ENCODE peak calls at places on chromosomes 11 and 22, in nine cellular contexts. O, C, J, H, U, X, R, W and V are unnamed samples.

GRCh38 chr22:22948651-22949611 is 61.3 kb downstream of the IGLL5 start:
- DNase-seq in H (no peak), R (no peak), C (no peak), W (no peak), U (no peak), O (no peak), J (no peak), X (no peak), V (no peak)

GRCh38 chr11:36037031-36037430 is 93.2 kb downstream of the LDLRAD3 start:
- DNase-seq in C (no peak), U (no peak), X (no peak), W (no peak), R (no peak), H (no peak), O (no peak), J (no peak), V (no peak)

GRCh38 chr11:19683862-19684491 is 28.7 kb upstream of the NAV2 start:
- DNase-seq in C (no peak), O (no peak), R (no peak), W (no peak), X (no peak), H (no peak), J (no peak), U (no peak), V (no peak)

GRCh38 chr11:103110406-103110805 is 1.2 kb downstream of the DYNC2H1 start:
- DNase-seq in C (no peak), J (no peak), W (no peak), O (peak), H (no peak), U (no peak), X (no peak), R (no peak), V (no peak)

GRCh38 chr11:12126352-12127019 is 16.1 kb downstream of the MICAL2 start:
- DNase-seq in J (no peak), H (no peak), U (no peak), C (no peak), W (no peak), O (no peak), X (no peak), R (no peak), V (peak)

GRCh38 chr11:134040386-134041297 is 28.2 kb upstream of the JAM3 start:
- DNase-seq in U (no peak), J (peak), O (peak), C (no peak), W (no peak), X (no peak), R (no peak), H (no peak), V (no peak)

GRCh38 chr11:1451781-1452470 is 34.7 kb downstream of the MOB2 start:
- DNase-seq in X (no peak), O (no peak), J (no peak), U (no peak), C (no peak), H (no peak), W (no peak), R (peak), V (no peak)

GRCh38 chr11:105344938-105345337 is 205.4 kb upstream of the CARD18 start:
- DNase-seq in W (peak), X (no peak), U (no peak), C (no peak), H (no peak), R (no peak), J (no peak), O (no peak), V (no peak)

GRCh38 chr11:111148116-111148515 is 97.4 kb upstream of the POU2AF2 start:
- DNase-seq in X (no peak), C (no peak), U (no peak), W (no peak), J (no peak), R (no peak), H (no peak), O (no peak), V (no peak)

GRCh38 chr11:131195801-131196517 is 174.5 kb upstream of the NTM start:
- DNase-seq in X (no peak), C (peak), H (peak), O (no peak), U (no peak), R (no peak), W (peak), J (no peak), V (peak)

GRCh38 chr11:92550411-92550810 is 325.8 kb downstream of the FAT3 start:
- DNase-seq in U (no peak), J (no peak), O (no peak), C (peak), H (no peak), R (no peak), W (peak), X (no peak), V (no peak)

GRCh38 chr22:45398214-45398613 is 15.2 kb downstream of the SMC1B start:
- DNase-seq in C (no peak), J (no peak), U (no peak), H (no peak), R (no peak), W (no peak), X (no peak), O (no peak), V (no peak)

GRCh38 chr11:110801328-110801727 is 89.1 kb upstream of the ARHGAP20 start:
- DNase-seq in X (no peak), J (no peak), C (no peak), O (no peak), R (no peak), W (no peak), H (no peak), U (no peak), V (no peak)

GRCh38 chr11:115912484-115912945 is 408.3 kb upstream of the CADM1 start:
- DNase-seq in X (no peak), U (no peak), J (no peak), H (peak), C (peak), R (peak), W (peak), O (no peak), V (no peak)

GRCh38 chr11:95231881-95232605 is 1.0 kb upstream of the SESN3 start:
- DNase-seq in H (peak), J (peak), X (peak), R (no peak), W (peak), U (peak), C (peak), O (peak), V (peak)

GRCh38 chr11:87722756-87723599 is 452.3 kb downstream of the RAB38 start:
- DNase-seq in R (no peak), H (no peak), W (peak), O (no peak), J (peak), U (no peak), C (peak), X (no peak), V (no peak)

GRCh38 chr22:32996702-32997101 is 61.5 kb downstream of the SYN3 start:
- DNase-seq in R (no peak), C (no peak), U (no peak), O (no peak), X (no peak), J (no peak), W (no peak), H (no peak), V (peak)

GRCh38 chr22:25658641-25659040 is 83.3 kb upstream of the MYO18B start:
- DNase-seq in O (no peak), J (no peak), X (no peak), W (no peak), U (no peak), R (no peak), C (no peak), H (no peak), V (no peak)

GRCh38 chr11:125451400-125452124 is 44.5 kb downstream of the FEZ1 start:
- DNase-seq in H (peak), R (no peak), W (peak), O (no peak), U (no peak), X (no peak), C (peak), J (peak), V (no peak)

GRCh38 chr11:10114593-10115404 is 179.2 kb downstream of the SBF2 start:
- DNase-seq in O (no peak), C (no peak), J (no peak), R (no peak), X (no peak), H (no peak), U (no peak), W (no peak), V (no peak)

GRCh38 chr11:8631395-8632110 is 37.5 kb upstream of the STK33 start:
- DNase-seq in C (peak), J (no peak), U (no peak), W (no peak), R (no peak), X (no peak), O (peak), H (no peak), V (no peak)

GRCh38 chr22:48098243-48098935 is 1335.9 kb downstream of the TBC1D22A start:
- DNase-seq in R (no peak), C (no peak), U (no peak), X (no peak), H (no peak), O (no peak), J (no peak), W (no peak), V (no peak)

GRCh38 chr22:42930810-42931420 is 73.8 kb upstream of the ARFGAP3 start:
- DNase-seq in R (no peak), J (no peak), W (no peak), H (no peak), U (no peak), O (no peak), X (no peak), C (no peak), V (no peak)

GRCh38 chr11:123143921-123144320 is 51.1 kb downstream of the CLMP start:
- DNase-seq in C (no peak), R (no peak), X (no peak), W (no peak), O (no peak), J (no peak), H (no peak), U (no peak), V (no peak)

GRCh38 chr11:72243567-72244316 is at the start of gene PHOX2A:
- DNase-seq in R (no peak), C (no peak), H (no peak), J (peak), O (no peak), X (no peak), U (no peak), W (no peak), V (no peak)

GRCh38 chr11:64762277-64762915 is 2.6 kb upstream of the PYGM start:
- DNase-seq in R (no peak), X (no peak), H (no peak), C (peak), J (no peak), O (no peak), U (no peak), W (no peak), V (no peak)

GRCh38 chr11:86039094-86039493 is 29.8 kb downstream of the PICALM start:
- DNase-seq in H (no peak), C (no peak), R (no peak), J (no peak), W (no peak), U (no peak), X (no peak), O (no peak), V (no peak)

GRCh38 chr11:96744697-96745096 is 354.9 kb downstream of the JRKL start:
- DNase-seq in R (no peak), J (no peak), H (no peak), U (no peak), O (no peak), X (no peak), W (no peak), C (no peak), V (no peak)

GRCh38 chr11:100887659-100888058 is 200.6 kb downstream of the ARHGAP42 start:
- DNase-seq in H (no peak), U (no peak), R (no peak), C (no peak), W (no peak), J (no peak), X (no peak), O (no peak), V (no peak)

GRCh38 chr22:19892249-19892879 is 37.7 kb upstream of the GNB1L start:
- DNase-seq in R (no peak), U (no peak), W (peak), H (no peak), X (no peak), O (no peak), J (peak), C (no peak), V (no peak)

GRCh38 chr22:42365942-42366660 is 66.1 kb downstream of the NFAM1 start:
- DNase-seq in X (no peak), J (no peak), O (no peak), H (no peak), C (peak), W (peak), U (no peak), R (no peak), V (no peak)

GRCh38 chr11:34754171-34754823 is 133.4 kb downstream of the EHF start:
- DNase-seq in O (no peak), W (no peak), H (no peak), X (no peak), C (no peak), R (no peak), J (no peak), U (no peak), V (no peak)

GRCh38 chr11:83355406-83355805 is 69.2 kb upstream of the CCDC90B start:
- DNase-seq in C (no peak), O (no peak), W (no peak), U (no peak), R (no peak), J (no peak), X (no peak), H (peak), V (no peak)

GRCh38 chr11:132095230-132096165 is 725.1 kb downstream of the NTM start:
- DNase-seq in X (no peak), R (no peak), U (no peak), J (peak), W (no peak), C (peak), O (no peak), H (no peak), V (no peak)